ENCODE peak calls at places on chromosome 11, in ten cellular contexts. A is stomach; T is H7; U is naive thymus-derived CD4-positive, alpha-beta T cell; Z is psoas muscle; S is mammary epithelial cell; E is mucosa of descending colon; J is heart left ventricle; Q is testis; K is cardiac fibroblast. C is an unnamed sample.

GRCh38 chr11:35045219-35045819 is 93.7 kb upstream of the CD44 start:
- DNase-seq in A (no peak), T (no peak), S (no peak), J (no peak), Q (no peak), U (peak; percentile 96), K (no peak), E (peak; percentile 49), Z (no peak), C (no peak)

GRCh38 chr11:37926772-37927171 is 1328.7 kb upstream of the RAG2 start:
- DNase-seq in T (no peak), E (no peak), S (peak; percentile 8), K (no peak), J (no peak), Z (no peak), A (no peak), U (no peak), Q (no peak), C (no peak)

GRCh38 chr11:45929486-45930030 is 7.1 kb downstream of the LARGE2 start:
- DNase-seq in U (no peak), Q (no peak), J (no peak), S (peak; percentile 38), T (peak; percentile 66), A (no peak), E (no peak), K (no peak), Z (no peak), C (no peak)

GRCh38 chr11:66727883-66728759 is 895 bp downstream of the SPTBN2 start:
- DNase-seq in S (no peak), K (no peak), J (no peak), E (no peak), A (no peak), Q (no peak), U (no peak), T (peak; percentile 94), Z (peak; percentile 39), C (no peak)

GRCh38 chr11:46736615-46737014 is 17.6 kb downstream of the F2 start:
- DNase-seq in E (no peak), T (no peak), K (no peak), U (no peak), S (no peak), J (no peak), Q (no peak), Z (no peak), A (no peak), C (no peak)

GRCh38 chr11:63839508-63840355 is 822 bp downstream of the MARK2 start:
- DNase-seq in J (peak; percentile 49), Z (peak; percentile 62), T (no peak), Q (peak; percentile 39), E (peak; percentile 58), U (peak; percentile 24), S (peak; percentile 23), K (no peak), A (peak; percentile 54), C (peak; percentile 66)

GRCh38 chr11:40328890-40329617 is 1130.4 kb downstream of the LRRC4C start:
- DNase-seq in A (peak; percentile 69), Z (no peak), J (no peak), T (no peak), K (peak; percentile 98), Q (no peak), E (peak; percentile 21), U (no peak), S (peak; percentile 99), C (peak; percentile 21)

GRCh38 chr11:40732107-40732506 is 727.3 kb downstream of the LRRC4C start:
- DNase-seq in S (no peak), U (no peak), A (no peak), E (no peak), Z (no peak), Q (no peak), K (no peak), J (no peak), T (no peak), C (no peak)

GRCh38 chr11:38835986-38836385 is 2237.9 kb upstream of the RAG2 start:
- DNase-seq in Q (no peak), U (no peak), Z (no peak), T (no peak), A (no peak), J (no peak), S (no peak), E (no peak), K (no peak), C (no peak)

GRCh38 chr11:638616-639323 is 1.7 kb downstream of the DRD4 start:
- DNase-seq in A (no peak), S (no peak), Q (no peak), J (no peak), T (peak; percentile 93), E (no peak), K (no peak), U (no peak), Z (no peak), C (no peak)

DNA sequence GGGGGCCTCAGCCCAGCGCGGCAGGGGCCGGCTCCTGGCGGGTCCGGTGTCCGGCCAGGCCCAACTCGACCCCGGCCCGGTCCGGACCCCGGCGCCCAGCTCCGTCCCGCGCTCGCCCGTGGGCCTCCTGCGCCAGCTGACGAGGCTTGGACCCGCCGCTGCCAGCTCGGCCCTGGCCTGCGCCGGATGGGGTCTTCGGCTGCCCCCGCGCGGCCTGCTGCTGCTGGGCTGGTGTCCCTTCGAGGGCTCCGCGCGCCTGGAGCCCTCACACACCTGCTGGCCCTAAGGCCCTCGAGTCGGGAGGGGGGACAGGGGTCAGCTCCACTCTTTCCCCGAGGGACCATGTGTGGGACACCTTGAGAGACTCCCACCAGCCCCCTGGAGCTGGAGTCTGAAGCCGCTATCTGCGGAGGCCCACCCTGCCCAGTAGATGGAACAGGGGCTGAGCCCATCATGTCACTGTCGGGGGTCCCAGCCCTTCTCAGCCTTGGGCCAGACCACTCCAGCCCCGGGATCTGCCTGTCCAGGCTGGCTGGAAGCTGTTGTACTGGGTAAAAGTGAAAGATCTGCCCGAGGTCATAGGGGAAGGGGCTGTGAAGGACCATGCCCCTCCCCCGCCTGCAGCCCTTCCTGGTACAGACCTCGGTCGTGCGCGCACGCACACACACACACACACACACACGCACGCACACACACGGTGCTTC is 768 bp upstream of the CDKN1C start:
- DNase-seq in T (peak; percentile 84), K (peak; percentile 48), J (peak; percentile 71), U (peak; percentile 33), S (no peak), A (no peak), Z (peak; percentile 72), E (peak; percentile 62), Q (no peak), C (no peak)
- H3K4me3 ChIP-seq in T (peak overlapping the region; percentile 22), K (no peak overlapping the region), J (peak overlapping the region; percentile 81), U (no peak overlapping the region), S (peak overlapping the region; percentile 33), A (peak overlapping the region; percentile 86), Z (peak overlapping the region; percentile 88), E (no peak overlapping the region), Q (peak overlapping the region; percentile 24), C (peak overlapping the region; percentile 47)

DNA sequence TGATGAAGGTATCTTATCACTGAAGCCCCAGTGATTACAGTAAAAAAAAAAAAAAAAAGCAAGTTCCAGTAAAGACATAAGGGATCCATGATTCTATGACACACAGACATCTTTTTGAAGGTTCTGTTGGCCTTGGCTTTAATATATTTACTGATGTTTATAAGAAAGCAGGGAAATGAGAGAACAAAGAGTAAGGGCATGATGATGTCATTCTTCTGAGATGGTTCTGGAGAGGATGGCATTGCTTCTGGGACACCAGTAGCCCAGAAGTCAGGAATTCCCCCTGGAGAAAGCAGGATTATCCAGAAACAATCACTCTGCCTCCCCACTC is 233.6 kb downstream of the FAM76B start:
- DNase-seq in S (no peak), Z (no peak), A (no peak), Q (no peak), J (no peak), E (no peak), K (no peak), T (no peak), U (no peak), C (no peak)
- H3K4me3 ChIP-seq in S (no peak overlapping the region), Z (no peak overlapping the region), A (no peak overlapping the region), Q (no peak overlapping the region), J (no peak overlapping the region), E (no peak overlapping the region), K (no peak overlapping the region), T (no peak overlapping the region), U (no peak overlapping the region), C (no peak overlapping the region)

GRCh38 chr11:65478411-65479183 is 20.2 kb upstream of the MALAT1 start:
- DNase-seq in Z (peak; percentile 88), K (peak; percentile 87), U (no peak), T (no peak), J (peak; percentile 81), S (no peak), Q (peak; percentile 69), A (peak; percentile 54), E (peak; percentile 59), C (peak; percentile 63)
- H3K4me3 ChIP-seq in Z (peak overlapping the region; percentile 77), K (peak overlapping the region; percentile 37), U (no peak overlapping the region), T (no peak overlapping the region), J (peak overlapping the region; percentile 80), S (no peak overlapping the region), Q (peak overlapping the region; percentile 8), A (peak overlapping the region; percentile 89), E (no peak overlapping the region), C (peak overlapping the region; percentile 60)

GRCh38 chr11:44730775-44731174 is 4.0 kb downstream of the TSPAN18 start:
- DNase-seq in U (no peak), Q (no peak), S (no peak), K (no peak), J (no peak), E (no peak), T (no peak), Z (no peak), A (no peak), C (no peak)

GRCh38 chr11:44728085-44728410 is 1.3 kb downstream of the TSPAN18 start:
- DNase-seq in Q (no peak), T (no peak), K (no peak), U (no peak), E (no peak), S (no peak), J (no peak), Z (no peak), A (no peak), C (no peak)

GRCh38 chr11:44728491-44728910 is 1.7 kb downstream of the TSPAN18 start:
- DNase-seq in Z (no peak), J (no peak), T (peak; percentile 63), A (no peak), U (no peak), E (no peak), Q (no peak), K (no peak), S (no peak), C (no peak)

GRCh38 chr11:44729065-44729464 is 2.3 kb downstream of the TSPAN18 start:
- DNase-seq in S (no peak), T (peak; percentile 73), Q (no peak), E (no peak), U (no peak), A (no peak), J (no peak), Z (no peak), K (no peak), C (no peak)

GRCh38 chr11:44729718-44730117 is 3.0 kb downstream of the TSPAN18 start:
- DNase-seq in J (no peak), T (no peak), U (no peak), K (no peak), Q (no peak), Z (no peak), A (no peak), S (peak; percentile 4), E (no peak), C (no peak)
- H3K4me3 ChIP-seq in J (peak overlapping the region; percentile 77), T (no peak overlapping the region), U (no peak overlapping the region), K (no peak overlapping the region), Q (no peak overlapping the region), Z (no peak overlapping the region), A (no peak overlapping the region), S (no peak overlapping the region), E (no peak overlapping the region), C (no peak overlapping the region)

GRCh38 chr11:11788067-11788710 is 53.6 kb upstream of the USP47 start:
- DNase-seq in U (no peak), J (no peak), S (no peak), A (no peak), Z (no peak), K (no peak), E (no peak), Q (no peak), T (no peak), C (no peak)
- H3K4me3 ChIP-seq in U (no peak overlapping the region), J (no peak overlapping the region), S (no peak overlapping the region), A (no peak overlapping the region), Z (no peak overlapping the region), K (no peak overlapping the region), E (no peak overlapping the region), Q (no peak overlapping the region), T (no peak overlapping the region), C (no peak overlapping the region)

C was measured in colonic mucosa.